ENCODE peak calls at places on chromosomes 1 and 21, in five cellular contexts. T is activated naive CD4-positive, alpha-beta T cell treated with Interleukin-2 at 50 U/mL for 16 hours; D is H54; I is dorsolateral prefrontal cortex; H is HTR-8/SVneo. K is an unnamed sample.

GRCh38 chr21:45423201-45423955 is 18.4 kb downstream of the COL18A1 start:
- DNase-seq in T (no peak), D (no peak), I (no peak), H (no peak), K (no peak)

GRCh38 chr1:200558866-200559459 is 61.6 kb downstream of the KIF14 start:
- DNase-seq in T (no peak), D (no peak), I (no peak), H (peak), K (no peak)

GRCh38 chr1:106022312-106022902 is 1034.1 kb upstream of the PRMT6 start:
- DNase-seq in T (no peak), D (no peak), I (no peak), H (peak), K (no peak)

GRCh38 chr1:178821134-178821866 is 49.6 kb downstream of the ANGPTL1 start:
- DNase-seq in T (no peak), D (no peak), I (no peak), H (no peak), K (no peak)

GRCh38 chr1:89682630-89683029 is 49.7 kb downstream of the LRRC8C start:
- DNase-seq in T (no peak), D (no peak), I (no peak), H (no peak), K (no peak)

GRCh38 chr1:175865041-175865766 is 121.8 kb upstream of the TNR start:
- DNase-seq in T (no peak), D (no peak), I (peak), H (no peak), K (peak)

GRCh38 chr1:246602194-246602593 is 35.9 kb downstream of the CNST start:
- DNase-seq in T (no peak), D (no peak), I (no peak), H (no peak), K (no peak)

GRCh38 chr1:96525657-96526613 is 195.6 kb upstream of the PTBP2 start:
- DNase-seq in T (no peak), D (no peak), I (no peak), H (no peak), K (no peak)

GRCh38 chr1:94329986-94330385 is 88.2 kb upstream of the ABCD3 start:
- DNase-seq in T (no peak), D (no peak), I (no peak), H (peak), K (no peak)

GRCh38 chr1:211210052-211210451 is 49.1 kb upstream of the RCOR3 start:
- DNase-seq in T (no peak), D (no peak), I (no peak), H (no peak), K (no peak)

GRCh38 chr1:109887890-109888289 is 22.8 kb upstream of the CSF1 start:
- DNase-seq in T (no peak), D (no peak), I (no peak), H (no peak), K (no peak)

GRCh38 chr1:201504179-201504631 is 2.7 kb downstream of the CSRP1 start:
- DNase-seq in T (no peak), D (no peak), I (no peak), H (no peak), K (peak)

GRCh38 chr1:205317311-205317917 is 4.1 kb downstream of the NUAK2 start:
- DNase-seq in T (no peak), D (peak), I (peak), H (no peak), K (no peak)

GRCh38 chr1:29122987-29123870 is 474 bp downstream of the TMEM200B start:
- DNase-seq in T (peak), D (no peak), I (no peak), H (no peak), K (peak)

GRCh38 chr21:17352937-17353655 is 159.7 kb upstream of the CXADR start:
- DNase-seq in T (no peak), D (no peak), I (no peak), H (no peak), K (no peak)

GRCh38 chr1:45721207-45721606 is 29.2 kb downstream of the IPP start:
- DNase-seq in T (no peak), D (no peak), I (no peak), H (no peak), K (no peak)

GRCh38 chr21:39525129-39525528 is 73.4 kb downstream of the SH3BGR start:
- DNase-seq in T (no peak), D (no peak), I (no peak), H (no peak), K (no peak)

GRCh38 chr1:155198547-155198906 is 9.2 kb downstream of the THBS3 start:
- DNase-seq in T (no peak), D (no peak), I (no peak), H (no peak), K (no peak)

GRCh38 chr1:238652346-238652968 is 733.9 kb upstream of the CHRM3 start:
- DNase-seq in T (no peak), D (no peak), I (no peak), H (no peak), K (no peak)

GRCh38 chr1:7752512-7753417 is 18.3 kb upstream of the VAMP3 start:
- DNase-seq in T (peak), D (peak), I (peak), H (peak), K (peak)

GRCh38 chr1:231278100-231278790 is 37.2 kb downstream of the GNPAT start:
- DNase-seq in T (no peak), D (no peak), I (no peak), H (no peak), K (no peak)

GRCh38 chr1:109265741-109266330 is 16.5 kb downstream of the CELSR2 start:
- DNase-seq in T (no peak), D (no peak), I (no peak), H (no peak), K (no peak)

GRCh38 chr1:36253463-36253862 is 29.2 kb downstream of the THRAP3 start:
- DNase-seq in T (no peak), D (no peak), I (no peak), H (no peak), K (no peak)

K was measured in sigmoid colon.